ENCODE peak calls at places on chromosomes 12 and 14, in six cellular contexts. G, N, P, F, E and T are unnamed samples. For H3K9me3, the result is how much of the 10 kb centered on the place peaks cover.

GRCh38 chr12:49325606-49326005 is 2.6 kb downstream of the TROAP start:
- DNase-seq in G (no peak), N (peak), P (no peak), F (no peak), E (no peak), T (no peak)

GRCh38 chr12:26751179-26751578 is 81.8 kb downstream of the ITPR2 start:
- DNase-seq in G (no peak), N (no peak), P (no peak), F (no peak), E (no peak), T (no peak)

GRCh38 chr12:57631566-57632368 is 1.2 kb downstream of the B4GALNT1 start:
- DNase-seq in G (peak), N (no peak), P (peak), F (no peak), E (peak), T (no peak)

GRCh38 chr12:121632069-121632970 is 6.0 kb downstream of the ORAI1 start:
- DNase-seq in G (no peak), N (no peak), P (no peak), F (no peak), E (no peak), T (no peak)

GRCh38 chr12:112836736-112837628 is 45.4 kb downstream of the RPH3A start:
- DNase-seq in G (no peak), N (no peak), P (no peak), F (no peak), E (no peak), T (no peak)

GRCh38 chr12:56804684-56805083 is 41.6 kb downstream of the HSD17B6 start:
- DNase-seq in G (no peak), N (no peak), P (no peak), F (no peak), E (no peak), T (no peak)

GRCh38 chr12:1540690-1541089 is 53.7 kb downstream of the FBXL14 start:
- DNase-seq in G (no peak), N (no peak), P (no peak), F (no peak), E (no peak), T (peak)

GRCh38 chr12:107402041-107403022 is 283.3 kb upstream of the PWP1 start:
- DNase-seq in G (no peak), N (peak), P (peak), F (peak), E (no peak), T (peak)

GRCh38 chr14:61121293-61121897 is 140.3 kb downstream of the SLC38A6 start:
- DNase-seq in G (no peak), N (no peak), P (no peak), F (no peak), E (no peak), T (no peak)

GRCh38 chr12:1619599-1619998 is 9.4 kb upstream of the WNT5B start:
- DNase-seq in G (no peak), N (no peak), P (no peak), F (peak), E (peak), T (no peak)

GRCh38 chr12:130435826-130436225 is 98.1 kb downstream of the PIWIL1 start:
- DNase-seq in G (peak), N (no peak), P (no peak), F (no peak), E (no peak), T (no peak)

GRCh38 chr12:113274848-113275247 is 53.6 kb downstream of the TPCN1 start:
- DNase-seq in G (no peak), N (no peak), P (no peak), F (no peak), E (no peak), T (no peak)

GRCh38 chr14:24321212-24321975 is 10.1 kb downstream of the LTB4R start:
- DNase-seq in G (no peak), N (no peak), P (no peak), F (no peak), E (no peak), T (no peak)

GRCh38 chr12:33047666-33048065 is 151.1 kb upstream of the PKP2 start:
- DNase-seq in G (no peak), N (no peak), P (no peak), F (no peak), E (no peak), T (no peak)

GRCh38 chr12:96578526-96579125 is 89.2 kb downstream of the CFAP54 start:
- DNase-seq in G (no peak), N (no peak), P (peak), F (no peak), E (no peak), T (no peak)

GRCh38 chr12:63821781-63822251 is 22.7 kb upstream of the SRGAP1 start:
- DNase-seq in G (no peak), N (no peak), P (no peak), F (no peak), E (no peak), T (no peak)

GRCh38 chr12:115313929-115314328 is 630.0 kb upstream of the TBX3 start:
- DNase-seq in G (no peak), N (no peak), P (no peak), F (no peak), E (no peak), T (peak)

GRCh38 chr12:112013601-112014402 is 576 bp downstream of the ERP29 start:
- DNase-seq in G (peak), N (peak), P (peak), F (peak), E (peak), T (peak)

GRCh38 chr14:69321601-69322330 is 61.8 kb downstream of the GALNT16 start:
- DNase-seq in G (peak), N (no peak), P (no peak), F (peak), E (no peak), T (no peak)

GRCh38 chr14:34496679-34497513 is 34.9 kb upstream of the SPTSSA start:
- DNase-seq in G (peak), N (peak), P (no peak), F (peak), E (peak), T (peak)

GRCh38 chr12:58425481-58426392 is 484.4 kb downstream of the ATP23 start:
- DNase-seq in G (no peak), N (peak), P (no peak), F (no peak), E (no peak), T (peak)

GRCh38 chr12:121022713-121023112 is 6.4 kb upstream of the C12orf43 start:
- DNase-seq in G (no peak), N (no peak), P (no peak), F (no peak), E (no peak), T (no peak)

GRCh38 chr14:76967788-76968187 is 60.7 kb downstream of the IRF2BPL start:
- DNase-seq in G (no peak), N (no peak), P (no peak), F (no peak), E (no peak), T (no peak)

GRCh38 chr12:78725951-78726550 is 138.5 kb upstream of the SYT1 start:
- DNase-seq in G (no peak), N (no peak), P (no peak), F (no peak), E (no peak), T (no peak)

GRCh38 chr12:117472983-117473382 is 111.6 kb upstream of the NOS1 start:
- DNase-seq in G (no peak), N (no peak), P (no peak), F (no peak), E (no peak), T (peak)

GRCh38 chr12:109125791-109126190 is 9.4 kb downstream of the ACACB start:
- DNase-seq in G (no peak), N (no peak), P (no peak), F (no peak), E (no peak), T (no peak)

GRCh38 chr14:75612157-75612556 is 33.7 kb downstream of the FLVCR2 start:
- DNase-seq in G (no peak), N (no peak), P (no peak), F (no peak), E (no peak), T (no peak)

GRCh38 chr12:121791671-121792496 is 1.6 kb downstream of the RHOF start:
- DNase-seq in G (no peak), N (peak), P (peak), F (no peak), E (no peak), T (no peak)

GRCh38 chr12:110698171-110698902 is 9.4 kb upstream of the HVCN1 start:
- DNase-seq in G (peak), N (peak), P (peak), F (peak), E (peak), T (peak)

GRCh38 chr14:69014829-69015259 is 35.7 kb upstream of the ACTN1 start:
- DNase-seq in G (no peak), N (no peak), P (no peak), F (no peak), E (no peak), T (no peak)

GRCh38 chr12:40648519-40648918 is 43.7 kb upstream of the CNTN1 start:
- DNase-seq in G (no peak), N (no peak), P (no peak), F (no peak), E (no peak), T (no peak)

GRCh38 chr14:105947599-105947998 is 421.2 kb downstream of the TMEM121 start:
- DNase-seq in G (no peak), N (no peak), P (no peak), F (no peak), E (no peak), T (no peak)
- H3K9me3 ChIP-seq in G (under half), N (under half), P (under half), F (under half), E (under half), T (under half)

GRCh38 chr12:45469902-45470301 is 254.0 kb downstream of the ANO6 start:
- DNase-seq in G (no peak), N (no peak), P (peak), F (no peak), E (no peak), T (no peak)

GRCh38 chr12:45473636-45474035 is 255.9 kb upstream of the ARID2 start:
- DNase-seq in G (no peak), N (no peak), P (no peak), F (no peak), E (no peak), T (no peak)

GRCh38 chr12:45464699-45465098 is 248.8 kb downstream of the ANO6 start:
- DNase-seq in G (no peak), N (no peak), P (no peak), F (no peak), E (no peak), T (no peak)

DNA sequence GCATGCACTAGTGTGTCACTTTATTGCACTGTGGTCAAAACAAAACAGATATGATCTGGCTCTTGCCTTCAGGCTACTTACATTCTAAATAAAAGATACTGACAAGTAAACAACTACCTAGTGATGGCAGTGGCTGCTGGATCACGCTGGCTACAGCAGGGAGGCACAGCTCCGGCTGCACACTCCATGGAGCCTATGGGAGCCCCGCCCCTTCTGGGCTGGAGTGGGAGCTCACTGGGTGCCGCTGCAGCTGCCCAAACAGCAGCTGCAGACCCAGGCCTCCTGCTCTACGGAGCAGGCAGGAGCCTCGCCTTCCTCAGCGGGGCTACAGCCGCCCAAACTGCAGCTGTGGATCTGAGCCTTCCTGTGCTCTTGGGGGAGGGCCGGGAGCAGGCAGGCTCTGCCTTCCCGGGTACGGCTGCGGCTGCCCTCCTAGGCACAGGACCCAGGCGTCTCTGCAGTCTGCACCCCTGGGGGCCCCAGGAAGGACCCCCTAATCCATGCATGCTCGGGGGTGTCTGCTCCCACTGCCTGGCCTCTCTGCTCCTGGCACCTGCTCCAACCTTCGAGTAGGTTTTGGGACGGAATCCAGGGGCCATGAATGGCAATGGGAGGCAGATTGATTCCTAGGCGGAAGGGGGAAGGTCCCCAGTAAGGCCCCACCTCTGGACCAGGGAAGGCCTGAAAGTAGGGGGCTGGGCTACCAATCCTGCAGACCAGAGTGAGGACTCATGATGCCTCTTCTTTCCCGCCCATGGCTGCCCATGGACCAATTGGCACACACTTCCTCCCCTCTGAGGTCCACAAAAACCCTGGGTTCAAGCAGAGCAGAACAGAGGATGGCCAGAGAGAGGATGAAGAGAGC is 253.1 kb downstream of the ANO6 start:
- DNase-seq in G (no peak), N (no peak), P (no peak), F (no peak), E (no peak), T (no peak)
- H3K4me3 ChIP-seq in G (no peak), N (no peak), P (no peak), F (no peak), E (no peak), T (no peak)

GRCh38 chr12:60335765-60336164 is 739.9 kb downstream of the SLC16A7 start:
- DNase-seq in G (no peak), N (no peak), P (no peak), F (no peak), E (no peak), T (no peak)

GRCh38 chr12:60333461-60333860 is 737.6 kb downstream of the SLC16A7 start:
- DNase-seq in G (no peak), N (no peak), P (no peak), F (no peak), E (no peak), T (no peak)

GRCh38 chr12:60337865-60338549 is 742.2 kb downstream of the SLC16A7 start:
- DNase-seq in G (no peak), N (no peak), P (no peak), F (no peak), E (no peak), T (no peak)
- H3K9me3 ChIP-seq in G (under half), N (under half), P (under half), F (under half), E (under half), T (under half)

DNA sequence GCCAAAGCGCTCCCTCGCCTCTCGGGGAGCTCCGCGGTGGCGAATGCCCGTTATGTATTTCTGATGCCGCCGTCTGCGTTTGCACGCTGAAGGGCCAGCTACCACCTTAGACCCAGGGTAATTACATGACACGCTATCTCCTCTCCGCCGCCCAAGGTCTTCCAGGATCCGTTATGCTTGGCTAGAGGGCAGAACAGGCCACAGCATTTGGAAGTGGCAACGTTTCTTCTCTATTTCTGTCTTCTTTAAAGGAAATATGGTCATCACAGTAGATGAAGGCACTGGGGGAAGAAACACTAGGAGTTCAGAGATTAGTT is 854 bp upstream of the MDGA2 start:
- DNase-seq in G (no peak), N (no peak), P (no peak), F (no peak), E (no peak), T (no peak)
- H3K4me3 ChIP-seq in G (peak), N (peak), P (no peak), F (no peak), E (no peak), T (peak)